ENCODE peak calls at places on chromosomes 4 and X, in four cellular contexts. One of them, this sample, is unnamed.

GRCh38 chrX:153669174-153669890 is 4.3 kb downstream of the PNCK start:
- DNase-seq in GM12878: no peak
- DNase-seq in choroid plexus epithelial cell: peak
- DNase-seq in stomach: no peak
- DNase-seq in this sample: peak

GRCh38 chr4:99965674-99966350 is 15.7 kb upstream of the H2AZ1 start:
- DNase-seq in GM12878: no peak
- DNase-seq in choroid plexus epithelial cell: peak
- DNase-seq in stomach: no peak
- DNase-seq in this sample: no peak

GRCh38 chrX:12497832-12498591 is 293.2 kb upstream of the PRPS2 start:
- DNase-seq in GM12878: no peak
- DNase-seq in choroid plexus epithelial cell: no peak
- DNase-seq in stomach: no peak
- DNase-seq in this sample: peak

GRCh38 chr4:172758586-172759340 is 409.8 kb upstream of the GALNT7 start:
- DNase-seq in GM12878: no peak
- DNase-seq in choroid plexus epithelial cell: peak
- DNase-seq in stomach: no peak
- DNase-seq in this sample: no peak

GRCh38 chr4:25608644-25609043 is 47.0 kb upstream of the SLC34A2 start:
- DNase-seq in GM12878: no peak
- DNase-seq in choroid plexus epithelial cell: no peak
- DNase-seq in stomach: no peak
- DNase-seq in this sample: no peak

GRCh38 chr4:110183643-110184042 is 14.8 kb downstream of the ELOVL6 start:
- DNase-seq in GM12878: no peak
- DNase-seq in choroid plexus epithelial cell: peak
- DNase-seq in stomach: no peak
- DNase-seq in this sample: no peak

GRCh38 chr4:82630079-82630478 is 68.3 kb upstream of the TMEM150C start:
- DNase-seq in GM12878: no peak
- DNase-seq in choroid plexus epithelial cell: no peak
- DNase-seq in stomach: no peak
- DNase-seq in this sample: no peak

GRCh38 chr4:113636877-113637276 is 124.7 kb downstream of the CAMK2D start:
- DNase-seq in GM12878: no peak
- DNase-seq in choroid plexus epithelial cell: peak
- DNase-seq in stomach: no peak
- DNase-seq in this sample: no peak

GRCh38 chrX:153411255-153411987 is at the start of gene ZFP92:
- DNase-seq in GM12878: no peak
- DNase-seq in choroid plexus epithelial cell: peak
- DNase-seq in stomach: peak
- DNase-seq in this sample: no peak

GRCh38 chr4:40576651-40577480 is 52.8 kb downstream of the RBM47 start:
- DNase-seq in GM12878: peak
- DNase-seq in choroid plexus epithelial cell: peak
- DNase-seq in stomach: peak
- DNase-seq in this sample: peak
- TF ChIP-seq CTCF in GM12878: no peak
- TF ChIP-seq CTCF in choroid plexus epithelial cell: no peak
- TF ChIP-seq CTCF in stomach: no peak
- TF ChIP-seq CTCF in this sample: no peak

GRCh38 chr4:153489856-153490558 is 23.8 kb downstream of the TMEM131L start:
- DNase-seq in GM12878: no peak
- DNase-seq in choroid plexus epithelial cell: no peak
- DNase-seq in stomach: no peak
- DNase-seq in this sample: no peak
- H3K4me3 ChIP-seq in GM12878: peak
- H3K4me3 ChIP-seq in choroid plexus epithelial cell: no peak
- H3K4me3 ChIP-seq in stomach: no peak
- H3K4me3 ChIP-seq in this sample: no peak

DNA sequence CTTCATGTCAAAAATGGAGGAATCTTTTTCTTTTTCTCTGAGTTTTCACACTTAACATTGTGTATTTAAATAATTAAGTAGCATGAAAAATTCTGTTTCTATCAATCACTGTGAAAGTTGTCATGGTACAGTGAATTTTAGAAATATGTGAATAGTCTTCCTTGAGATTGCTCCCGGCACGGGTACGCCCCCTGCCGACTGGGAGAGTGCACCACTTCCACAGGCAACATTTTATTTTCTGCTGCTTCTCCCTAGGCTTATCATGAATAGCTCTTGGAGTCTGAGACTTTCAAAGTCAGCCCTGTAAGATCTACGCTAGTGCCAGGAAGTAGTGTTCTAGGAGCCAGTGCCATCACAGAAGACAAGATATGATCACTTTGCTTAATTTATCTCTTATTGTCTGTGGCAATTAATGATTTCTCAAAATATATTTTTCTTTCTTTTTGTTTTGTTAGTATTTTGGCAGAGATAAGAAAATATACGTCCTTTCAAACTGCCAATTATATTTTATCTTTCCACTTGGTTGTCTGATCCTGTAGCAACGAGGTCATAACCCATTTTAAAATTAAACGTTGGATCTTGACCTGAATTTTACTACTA is 763.8 kb upstream of the AADAT start:
- DNase-seq in GM12878: peak
- DNase-seq in choroid plexus epithelial cell: peak
- DNase-seq in stomach: peak
- DNase-seq in this sample: peak
- TF ChIP-seq CTCF in GM12878: peak
- TF ChIP-seq CTCF in choroid plexus epithelial cell: peak
- TF ChIP-seq CTCF in stomach: no peak
- TF ChIP-seq CTCF in this sample: peak

GRCh38 chr4:70734971-70735370 is 13.2 kb downstream of the RUFY3 start:
- DNase-seq in GM12878: no peak
- DNase-seq in choroid plexus epithelial cell: no peak
- DNase-seq in stomach: no peak
- DNase-seq in this sample: no peak
- H3K4me3 ChIP-seq in GM12878: peak
- H3K4me3 ChIP-seq in choroid plexus epithelial cell: peak
- H3K4me3 ChIP-seq in stomach: peak
- H3K4me3 ChIP-seq in this sample: no peak

DNA sequence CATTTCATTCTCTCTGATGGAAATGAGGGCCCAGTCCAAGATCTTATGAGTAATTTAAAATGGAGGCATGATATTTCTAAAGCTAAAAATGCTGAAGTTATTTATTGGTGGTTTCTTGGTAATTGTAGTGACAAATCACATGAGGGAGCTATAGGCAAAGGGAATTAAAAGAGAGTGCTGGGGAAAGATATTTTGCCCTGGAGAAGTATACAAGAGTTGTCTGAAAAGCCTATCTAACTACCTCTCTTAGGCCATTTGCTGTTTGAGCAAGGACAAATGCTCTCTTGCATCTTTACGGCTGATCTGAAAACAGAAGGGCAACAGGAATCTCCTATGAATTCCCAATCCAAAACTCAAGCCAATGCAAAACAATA is 89.4 kb downstream of the FMR1NB start:
- DNase-seq in GM12878: no peak
- DNase-seq in choroid plexus epithelial cell: peak
- DNase-seq in stomach: no peak
- DNase-seq in this sample: no peak
- TF ChIP-seq CTCF in GM12878: no peak
- TF ChIP-seq CTCF in choroid plexus epithelial cell: no peak
- TF ChIP-seq CTCF in stomach: no peak
- TF ChIP-seq CTCF in this sample: no peak

DNA sequence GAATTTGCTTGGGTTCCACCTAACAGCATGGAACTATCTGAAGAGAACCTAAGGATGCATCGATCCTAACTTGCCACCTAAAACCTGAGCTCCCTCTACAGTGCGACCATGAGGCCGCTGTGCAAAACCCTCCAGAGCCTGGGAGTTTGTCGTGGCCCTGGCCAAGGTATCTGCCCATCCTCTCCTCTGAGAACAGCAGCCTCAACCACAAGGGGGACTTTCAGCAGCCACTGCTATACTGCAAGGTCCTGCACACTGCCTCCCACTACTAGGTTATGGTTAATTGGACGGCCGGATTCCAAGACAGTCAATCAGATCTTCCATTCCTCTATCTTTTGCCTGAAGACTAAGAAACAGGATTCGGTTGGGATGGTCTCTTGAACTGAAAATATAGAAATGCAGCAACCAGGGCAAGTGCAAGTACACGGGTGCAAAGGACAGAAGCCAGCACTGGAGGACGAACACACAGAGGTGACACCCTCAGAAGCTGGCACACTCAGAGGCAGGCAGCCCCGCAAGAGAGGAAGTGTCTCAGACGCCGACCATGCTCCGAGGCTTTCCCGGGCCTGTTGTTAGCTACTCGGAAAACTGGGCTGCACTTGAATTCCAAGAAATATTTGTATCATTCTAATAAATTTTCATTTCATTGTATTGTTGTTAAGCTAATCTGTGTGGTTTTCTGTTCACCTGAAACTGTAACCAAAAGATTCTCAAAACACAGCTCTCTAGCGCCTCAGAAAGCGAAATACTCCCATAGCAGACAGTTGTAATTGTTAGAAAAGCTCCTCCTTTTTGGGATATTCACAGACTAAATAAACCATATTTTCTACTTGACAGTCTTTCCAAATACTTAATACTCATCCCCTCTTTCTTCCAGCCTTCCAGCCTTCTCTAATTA is 63.3 kb downstream of the AFAP1 start:
- DNase-seq in GM12878: no peak
- DNase-seq in choroid plexus epithelial cell: peak
- DNase-seq in stomach: no peak
- DNase-seq in this sample: no peak
- H3K4me3 ChIP-seq in GM12878: no peak
- H3K4me3 ChIP-seq in choroid plexus epithelial cell: no peak
- H3K4me3 ChIP-seq in stomach: no peak
- H3K4me3 ChIP-seq in this sample: no peak